ENCODE peak calls at places on chromosomes 4 and X, in nine cellular contexts. I is RWPE1, Q is endothelial cell, S is IMR-90, O is fibroblast of villous mesenchyme, H is bronchial epithelial cell, K is A549, C is NB4, X is CD14-positive monocyte. F is an unnamed sample.

GRCh38 chrX:70769659-70770232 is 138.8 kb downstream of the TEX11 start:
- DNase-seq in I (peak; percentile 1), Q (no peak), S (peak; percentile 5), O (peak; percentile 7), H (peak; percentile 12), K (peak; percentile 7), C (peak; percentile 5), X (no peak), F (peak; percentile 1)

GRCh38 chr4:83149885-83150562 is 35.5 kb upstream of the PLAC8 start:
- DNase-seq in I (no peak), Q (no peak), S (no peak), O (no peak), H (peak; percentile 2), K (no peak), C (no peak), X (no peak), F (no peak)

GRCh38 chr4:174523003-174523693 is 860 bp upstream of the HPGD start:
- DNase-seq in I (no peak), Q (no peak), S (no peak), O (peak; percentile 3), H (peak; percentile 8), K (no peak), C (no peak), X (no peak), F (peak; percentile 8)

GRCh38 chr4:22410645-22411247 is 105.1 kb downstream of the ADGRA3 start:
- DNase-seq in I (no peak), Q (no peak), S (peak; percentile 33), O (peak; percentile 36), H (peak; percentile 40), K (no peak), C (peak; percentile 21), X (no peak), F (peak; percentile 15)

GRCh38 chrX:45592067-45592466 is 391.4 kb upstream of the DIPK2B start:
- DNase-seq in I (no peak), Q (no peak), S (peak; percentile 1), O (no peak), H (no peak), K (no peak), C (no peak), X (no peak), F (no peak)

GRCh38 chr4:171644430-171645057 is 168.7 kb upstream of the GALNTL6 start:
- DNase-seq in I (no peak), Q (no peak), S (no peak), O (no peak), H (no peak), K (no peak), C (peak; percentile 1), X (no peak), F (no peak)

GRCh38 chr4:74473155-74473811 is 28.3 kb downstream of the AREG start:
- DNase-seq in I (peak; percentile 84), Q (no peak), S (peak; percentile 91), O (peak; percentile 89), H (peak; percentile 92), K (peak; percentile 10), C (no peak), X (no peak), F (peak; percentile 90)

GRCh38 chrX:150334998-150335397 is 28.1 kb upstream of the MAMLD1 start:
- DNase-seq in I (no peak), Q (no peak), S (no peak), O (no peak), H (no peak), K (no peak), C (no peak), X (no peak), F (no peak)

GRCh38 chrX:51272638-51273037 is 60.0 kb upstream of the NUDT10 start:
- DNase-seq in I (no peak), Q (no peak), S (no peak), O (no peak), H (no peak), K (no peak), C (no peak), X (no peak), F (no peak)

GRCh38 chrX:36035550-36035949 is 116.0 kb downstream of the CFAP47 start:
- DNase-seq in I (no peak), Q (no peak), S (no peak), O (no peak), H (no peak), K (no peak), C (no peak), X (no peak), F (no peak)

GRCh38 chrX:38129366-38129765 is 91.3 kb downstream of the SRPX start:
- DNase-seq in I (no peak), Q (no peak), S (no peak), O (no peak), H (no peak), K (no peak), C (no peak), X (no peak), F (no peak)

GRCh38 chr4:143617994-143618679 is 82.3 kb downstream of the FREM3 start:
- DNase-seq in I (no peak), Q (no peak), S (no peak), O (peak; percentile 51), H (no peak), K (no peak), C (no peak), X (no peak), F (no peak)

GRCh38 chr4:93718233-93718632 is 110.3 kb upstream of the ATOH1 start:
- DNase-seq in I (no peak), Q (no peak), S (no peak), O (no peak), H (no peak), K (no peak), C (no peak), X (no peak), F (no peak)

GRCh38 chrX:115582035-115582870 is 21.3 kb downstream of the PLS3 start:
- DNase-seq in I (no peak), Q (no peak), S (no peak), O (no peak), H (no peak), K (no peak), C (no peak), X (no peak), F (peak; percentile 41)

GRCh38 chrX:30060718-30061117 is 154.6 kb upstream of the MAGEB2 start:
- DNase-seq in I (no peak), Q (peak; percentile 3), S (peak; percentile 21), O (peak; percentile 9), H (no peak), K (no peak), C (peak; percentile 1), X (no peak), F (peak; percentile 4)
- TF ChIP-seq CTCF in I (no peak), Q (no peak), S (peak; percentile 52), O (peak; percentile 53), H (peak; percentile 24), K (peak; percentile 37), C (peak; percentile 26), X (no peak), F (peak; percentile 42)

DNA sequence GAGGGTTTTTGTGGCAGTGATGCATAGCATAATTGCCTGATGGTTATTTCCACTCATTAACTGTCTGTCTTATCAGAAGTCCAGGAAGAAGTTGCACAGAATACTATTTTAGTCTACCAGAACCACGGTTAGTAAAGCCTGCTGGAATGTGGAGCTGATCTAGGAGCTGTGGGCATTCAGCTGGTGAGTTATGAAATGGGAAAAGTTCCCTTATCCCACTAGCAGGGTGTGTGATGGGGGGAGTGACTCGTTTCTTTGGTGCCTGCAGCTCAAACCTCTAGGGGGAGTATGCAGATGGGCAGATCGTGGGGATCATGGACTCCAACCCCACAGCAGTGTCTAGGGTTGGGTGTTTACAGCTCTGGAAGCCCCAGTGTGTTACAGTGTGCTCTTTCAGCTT is 305.6 kb upstream of the BOD1L1 start:
- DNase-seq in I (no peak), Q (no peak), S (peak; percentile 77), O (peak; percentile 86), H (no peak), K (no peak), C (peak; percentile 8), X (no peak), F (no peak)
- TF ChIP-seq CTCF in I (no peak), Q (no peak), S (peak; percentile 41), O (peak; percentile 32), H (no peak), K (no peak), C (peak; percentile 29), X (no peak), F (no peak)

DNA sequence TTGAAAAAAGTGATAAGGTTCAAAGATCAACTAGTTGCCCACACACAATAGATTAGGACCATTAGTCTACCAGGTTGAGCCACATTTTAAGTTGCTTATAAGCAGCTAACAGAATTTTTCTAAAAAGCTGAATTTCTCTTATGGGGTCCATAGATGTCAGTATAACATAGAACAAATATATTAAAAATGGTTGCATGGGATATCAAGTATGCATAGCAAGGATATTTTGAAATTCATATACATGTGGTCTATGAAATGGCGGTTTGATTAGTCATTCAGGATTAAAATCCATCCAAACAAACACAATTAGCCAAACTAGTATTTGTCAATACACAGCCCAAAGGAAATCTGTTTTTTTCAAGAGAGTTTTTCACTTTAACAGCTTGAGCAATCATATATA is 33.5 kb upstream of the AMOT start:
- DNase-seq in I (no peak), Q (no peak), S (peak; percentile 3), O (no peak), H (no peak), K (no peak), C (no peak), X (no peak), F (peak; percentile 2)
- TF ChIP-seq CTCF in I (no peak), Q (no peak), S (peak; percentile 18), O (no peak), H (no peak), K (no peak), C (no peak), X (no peak), F (no peak)

GRCh38 chr4:54992266-54992665 is 133.1 kb downstream of the KDR start:
- DNase-seq in I (no peak), Q (no peak), S (no peak), O (no peak), H (no peak), K (no peak), C (no peak), X (no peak), F (no peak)
- TF ChIP-seq CTCF in I (no peak), Q (no peak), S (no peak), O (no peak), H (no peak), K (no peak), C (no peak), X (no peak), F (no peak)

DNA sequence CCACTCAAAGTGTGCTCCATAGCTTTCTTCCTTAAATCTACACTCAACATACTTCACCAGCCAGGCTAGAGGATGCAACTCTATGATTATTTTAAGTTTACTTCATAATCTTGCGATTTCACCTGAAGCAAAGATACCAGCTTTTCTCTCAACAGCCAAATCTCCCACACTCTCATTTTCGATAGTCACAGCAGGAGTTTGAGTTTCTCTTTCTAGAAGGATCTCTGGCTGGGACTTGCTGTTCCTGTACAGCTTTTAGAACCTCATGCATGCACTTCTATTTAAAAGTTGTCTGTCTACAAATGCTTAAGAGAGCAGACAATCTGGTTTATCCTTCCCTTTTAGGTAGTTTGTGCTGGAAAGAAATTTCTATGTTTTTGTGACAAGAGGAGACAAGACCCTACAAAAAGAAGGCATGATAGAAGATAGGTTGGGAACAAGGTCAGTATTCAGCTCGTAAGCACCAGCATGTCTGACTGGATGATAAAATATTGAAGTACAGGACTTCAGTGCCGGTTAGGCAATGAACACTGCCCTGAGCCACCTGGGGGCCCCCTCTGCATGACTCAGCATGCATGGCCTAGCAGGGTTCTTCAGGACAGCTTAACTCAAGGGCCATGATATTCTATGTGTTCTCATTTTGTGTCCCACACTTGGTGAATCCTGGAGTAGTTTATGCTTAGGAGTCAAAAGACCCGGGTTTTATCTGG is 65.6 kb downstream of the ATXN3L start:
- DNase-seq in I (peak; percentile 17), Q (no peak), S (peak; percentile 53), O (peak; percentile 82), H (peak; percentile 63), K (no peak), C (peak; percentile 88), X (no peak), F (peak; percentile 67)
- TF ChIP-seq CTCF in I (no peak), Q (no peak), S (peak; percentile 14), O (peak; percentile 8), H (no peak), K (no peak), C (peak; percentile 10), X (no peak), F (no peak)